ENCODE peak calls at places on chromosomes 4 and X, in nine cellular contexts. O is PC-3, P is AG10803, R is transverse colon, M is body of pancreas, Z is fibroblast of lung, L is upper lobe of right lung, H is right atrium auricular region, K is astrocyte. N is an unnamed sample.

GRCh38 chr4:87089368-87089767 is 131.1 kb downstream of the KLHL8 start:
- DNase-seq in O (peak; percentile 41), P (no peak), R (no peak), M (no peak), Z (no peak), L (no peak), H (no peak), K (no peak), N (no peak)

GRCh38 chr4:4284827-4285618 is 4.9 kb downstream of the LYAR start:
- DNase-seq in O (peak; percentile 51), P (peak; percentile 3), R (peak; percentile 73), M (no peak), Z (peak; percentile 39), L (no peak), H (no peak), K (peak; percentile 10), N (peak; percentile 14)

GRCh38 chrX:103254171-103254824 is 657 bp downstream of the TCEAL8 start:
- DNase-seq in O (peak; percentile 40), P (peak; percentile 31), R (peak; percentile 40), M (peak; percentile 62), Z (peak; percentile 34), L (peak; percentile 78), H (no peak), K (peak; percentile 34), N (peak; percentile 2)

GRCh38 chr4:169295822-169296221 is 25.1 kb upstream of the SH3RF1 start:
- DNase-seq in O (no peak), P (no peak), R (no peak), M (no peak), Z (no peak), L (no peak), H (no peak), K (no peak), N (no peak)

GRCh38 chr4:113732923-113733527 is 28.5 kb downstream of the CAMK2D start:
- DNase-seq in O (no peak), P (no peak), R (no peak), M (no peak), Z (no peak), L (no peak), H (no peak), K (no peak), N (no peak)

GRCh38 chrX:58025979-58026378 is 115.7 kb upstream of the ZXDA start:
- DNase-seq in O (peak; percentile 51), P (peak; percentile 23), R (peak; percentile 27), M (peak; percentile 30), Z (peak; percentile 1), L (no peak), H (no peak), K (no peak), N (no peak)

GRCh38 chrX:72052415-72053090 is 79.2 kb downstream of the RTL5 start:
- DNase-seq in O (no peak), P (peak; percentile 16), R (no peak), M (no peak), Z (no peak), L (no peak), H (no peak), K (peak; percentile 36), N (no peak)

GRCh38 chr4:7154351-7154981 is 37.9 kb upstream of the SORCS2 start:
- DNase-seq in O (no peak), P (no peak), R (no peak), M (no peak), Z (no peak), L (peak; percentile 60), H (no peak), K (no peak), N (no peak)

GRCh38 chr4:87516683-87517082 is 12.5 kb downstream of the SPARCL1 start:
- DNase-seq in O (no peak), P (no peak), R (no peak), M (no peak), Z (no peak), L (no peak), H (no peak), K (no peak), N (no peak)

GRCh38 chr4:8308144-8308543 is 38.6 kb downstream of the HTRA3 start:
- DNase-seq in O (no peak), P (no peak), R (no peak), M (peak; percentile 2), Z (no peak), L (peak; percentile 40), H (no peak), K (no peak), N (no peak)

GRCh38 chr4:168978001-168978700 is 31.9 kb downstream of the CBR4 start:
- DNase-seq in O (peak; percentile 14), P (peak; percentile 50), R (no peak), M (no peak), Z (no peak), L (no peak), H (no peak), K (peak; percentile 31), N (no peak)

GRCh38 chrX:115311139-115311538 is 21.6 kb downstream of the LUZP4 start:
- DNase-seq in O (no peak), P (no peak), R (no peak), M (no peak), Z (no peak), L (no peak), H (no peak), K (no peak), N (no peak)

GRCh38 chrX:46255066-46255465 is 290.2 kb downstream of the ZNF674 start:
- DNase-seq in O (no peak), P (peak; percentile 31), R (no peak), M (no peak), Z (no peak), L (no peak), H (no peak), K (no peak), N (no peak)

GRCh38 chr4:153792007-153792892 is 3.4 kb upstream of the SFRP2 start:
- DNase-seq in O (no peak), P (peak; percentile 56), R (peak; percentile 49), M (peak; percentile 48), Z (peak; percentile 47), L (peak; percentile 76), H (peak; percentile 75), K (no peak), N (no peak)

GRCh38 chr4:181078236-181078635 is 1165.0 kb upstream of the TENM3 start:
- DNase-seq in O (no peak), P (peak; percentile 42), R (no peak), M (no peak), Z (peak; percentile 72), L (no peak), H (no peak), K (peak; percentile 53), N (no peak)

GRCh38 chr4:127521463-127521862 is 111.3 kb upstream of the INTU start:
- DNase-seq in O (no peak), P (no peak), R (no peak), M (no peak), Z (peak; percentile 29), L (no peak), H (no peak), K (no peak), N (no peak)

GRCh38 chr4:38663021-38663800 is 788 bp upstream of the KLF3 start:
- DNase-seq in O (no peak), P (peak; percentile 36), R (no peak), M (peak; percentile 47), Z (peak; percentile 87), L (no peak), H (no peak), K (no peak), N (no peak)

GRCh38 chr4:79164961-79165610 is 160.8 kb downstream of the NAA11 start:
- DNase-seq in O (no peak), P (no peak), R (no peak), M (no peak), Z (no peak), L (no peak), H (no peak), K (no peak), N (no peak)

GRCh38 chr4:26104056-26104685 is 190.2 kb downstream of the SMIM20 start:
- DNase-seq in O (no peak), P (no peak), R (no peak), M (no peak), Z (no peak), L (no peak), H (no peak), K (no peak), N (no peak)

DNA sequence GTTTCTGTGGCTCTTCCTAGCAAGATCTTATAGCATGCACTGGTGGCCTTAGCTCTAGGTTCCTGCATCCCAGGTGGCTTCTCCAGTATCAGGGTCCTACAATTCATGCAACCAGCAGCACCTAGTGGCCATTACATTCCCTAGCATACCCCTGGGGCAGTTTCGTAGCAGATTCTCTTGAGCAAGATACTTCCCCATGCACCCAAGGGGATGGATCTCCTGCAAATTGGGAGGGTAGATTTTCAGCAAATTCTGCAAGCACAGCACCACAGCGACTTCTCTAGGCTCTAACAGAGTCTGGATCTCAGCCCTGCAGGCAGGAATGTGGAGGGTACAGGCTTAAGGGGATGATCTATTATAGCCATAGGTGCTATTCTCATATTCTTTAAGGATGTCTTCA is 13.1 kb upstream of the SLC9B1 start:
- DNase-seq in O (peak; percentile 52), P (peak; percentile 17), R (peak; percentile 14), M (peak; percentile 51), Z (peak; percentile 22), L (no peak), H (no peak), K (no peak), N (no peak)
- TF ChIP-seq CTCF in O (peak; percentile 69), P (peak; percentile 51), R (peak; percentile 28), M (peak; percentile 25), Z (peak; percentile 47), L (no peak), H (peak; percentile 39), K (peak; percentile 57), N (peak; percentile 64)

GRCh38 chrX:118325453-118325852 is 20.5 kb upstream of the WDR44 start:
- DNase-seq in O (peak; percentile 22), P (no peak), R (no peak), M (no peak), Z (no peak), L (no peak), H (no peak), K (no peak), N (no peak)
- H3K4me3 ChIP-seq in O (no peak overlapping the region), P (no peak overlapping the region), R (no peak overlapping the region), M (no peak overlapping the region), Z (no peak overlapping the region), L (no peak overlapping the region), H (no peak overlapping the region), K (no peak overlapping the region), N (no peak overlapping the region)

DNA sequence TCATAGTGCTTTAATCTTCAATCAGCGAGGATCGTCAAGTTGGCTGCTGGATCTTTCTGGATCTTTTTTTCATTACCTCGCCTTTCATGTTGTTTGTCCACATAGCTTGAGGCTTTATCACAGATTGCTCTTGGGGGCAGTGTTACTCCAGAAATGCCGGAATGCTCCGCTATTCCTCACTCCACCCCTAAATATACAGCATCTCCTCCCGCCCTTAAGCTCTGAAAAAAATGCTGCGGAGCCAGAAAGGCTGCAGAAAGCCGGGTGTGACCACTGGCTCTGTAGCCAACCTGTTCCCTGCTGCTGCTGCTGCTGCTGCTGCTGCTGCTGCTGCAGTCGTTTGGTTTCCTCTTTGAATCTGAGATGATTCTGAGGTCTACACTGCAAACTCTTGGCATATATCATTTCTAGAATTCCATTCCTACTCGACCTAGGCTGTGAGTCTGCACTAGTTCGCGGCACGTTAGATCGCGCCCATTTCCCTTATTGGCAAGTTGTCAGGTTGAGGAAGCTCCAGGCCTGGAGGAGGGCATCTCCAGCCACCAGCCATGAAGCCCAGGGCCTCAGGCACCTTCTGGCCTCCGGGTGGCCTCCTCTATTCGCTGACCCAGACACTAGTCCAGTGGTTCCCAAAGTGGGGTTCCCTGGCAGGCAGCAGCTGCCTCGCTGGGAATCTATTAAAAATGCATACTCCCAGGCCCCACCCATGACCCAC is 34.2 kb downstream of the WDR13 start:
- DNase-seq in O (peak; percentile 97), P (peak; percentile 85), R (peak; percentile 85), M (peak; percentile 79), Z (peak; percentile 94), L (peak; percentile 70), H (peak; percentile 62), K (peak; percentile 71), N (peak; percentile 76)
- TF ChIP-seq CTCF in O (peak; percentile 79), P (peak; percentile 66), R (peak; percentile 6), M (no peak), Z (peak; percentile 57), L (peak; percentile 47), H (peak; percentile 53), K (peak; percentile 62), N (peak; percentile 52)

GRCh38 chr4:41160010-41160789 is 54.1 kb downstream of the APBB2 start:
- DNase-seq in O (peak; percentile 89), P (peak; percentile 90), R (no peak), M (no peak), Z (peak; percentile 82), L (no peak), H (no peak), K (peak; percentile 99), N (no peak)
- H3K4me3 ChIP-seq in O (peak overlapping the region; percentile 22), P (no peak overlapping the region), R (no peak overlapping the region), M (no peak overlapping the region), Z (no peak overlapping the region), L (no peak overlapping the region), H (no peak overlapping the region), K (no peak overlapping the region), N (no peak overlapping the region)

N was measured in HFF-Myc.